ENCODE peak calls at places on chromosome 22, in six cellular contexts. O, H, Q, U, F and Z are unnamed samples. For H3K4me1, the result is how much of the 10 kb centered on the place peaks cover.

GRCh38 chr22:37624017-37624365 is 15.4 kb downstream of the GGA1 start:
- DNase-seq in O (no peak), H (no peak), Q (no peak), U (no peak), F (no peak), Z (peak)

GRCh38 chr22:38681784-38682335 is at the start of gene TOMM22:
- DNase-seq in O (peak), H (peak), Q (peak), U (peak), F (peak), Z (peak)

GRCh38 chr22:29004647-29005371 is 56.8 kb downstream of the C22orf31 start:
- DNase-seq in O (peak), H (no peak), Q (no peak), U (peak), F (no peak), Z (peak)

GRCh38 chr22:24926428-24926725 is 20.1 kb downstream of the LHFPL7 start:
- DNase-seq in O (no peak), H (no peak), Q (no peak), U (no peak), F (no peak), Z (no peak)

GRCh38 chr22:43101306-43101705 is 9.2 kb upstream of the BIK start:
- DNase-seq in O (peak), H (no peak), Q (no peak), U (no peak), F (peak), Z (no peak)

GRCh38 chr22:38866024-38866398 is 6.0 kb downstream of the CBX6 start:
- DNase-seq in O (peak), H (no peak), Q (no peak), U (no peak), F (no peak), Z (peak)

GRCh38 chr22:23404689-23405365 is 175.3 kb downstream of the IGLL1 start:
- DNase-seq in O (peak), H (no peak), Q (peak), U (peak), F (peak), Z (no peak)

GRCh38 chr22:39488563-39489083 is 13.5 kb upstream of the MIEF1 start:
- DNase-seq in O (no peak), H (no peak), Q (no peak), U (no peak), F (no peak), Z (no peak)

GRCh38 chr22:24011735-24012068 is 598 bp downstream of the CABIN1 start:
- DNase-seq in O (no peak), H (no peak), Q (no peak), U (no peak), F (no peak), Z (no peak)

GRCh38 chr22:44623771-44624510 is 78.1 kb upstream of the PRR5 start:
- DNase-seq in O (no peak), H (no peak), Q (peak), U (peak), F (peak), Z (peak)

GRCh38 chr22:39169797-39170466 is 17.5 kb upstream of the CBX7 start:
- DNase-seq in O (no peak), H (no peak), Q (no peak), U (no peak), F (no peak), Z (no peak)

DNA sequence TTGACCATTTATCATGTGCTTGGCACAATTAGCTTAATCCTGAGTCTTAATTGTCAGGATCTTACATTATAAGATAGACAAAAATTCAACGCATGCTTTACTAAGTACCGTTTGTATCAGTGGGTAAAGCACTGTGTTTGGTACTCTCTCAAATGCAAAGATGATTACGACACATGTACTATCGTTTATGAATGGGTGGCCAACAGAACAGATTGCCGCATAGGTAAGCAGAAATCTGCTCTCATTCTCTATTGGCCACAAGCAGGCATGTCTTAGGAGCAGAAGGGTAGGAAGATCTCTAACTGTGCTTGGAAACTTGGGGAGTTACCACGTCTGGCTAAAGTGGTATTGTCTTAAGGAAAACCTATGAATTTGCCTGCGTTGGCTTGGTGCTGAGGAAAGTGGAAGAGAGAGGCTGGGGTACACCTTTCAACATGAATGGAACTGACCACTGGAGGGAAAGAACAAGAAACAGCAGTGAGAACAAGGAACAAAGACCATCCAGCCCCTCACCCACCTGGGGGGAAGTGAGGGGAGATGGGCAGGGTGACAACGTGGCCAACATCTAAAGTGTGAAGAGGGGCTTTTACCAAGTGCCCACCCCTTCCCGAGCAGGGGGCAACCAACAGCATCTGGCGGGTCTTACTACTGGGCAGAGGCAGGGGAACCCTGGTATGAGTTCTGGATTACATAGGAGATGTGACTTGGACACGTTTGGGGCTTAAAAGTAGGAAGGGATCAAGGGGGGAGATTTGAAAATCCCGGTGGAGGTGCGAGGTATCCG is 1.0 kb upstream of the TUBA8 start:
- DNase-seq in O (no peak), H (no peak), Q (no peak), U (no peak), F (no peak), Z (no peak)
- H3K4me3 ChIP-seq in O (no peak), H (peak), Q (peak), U (no peak), F (no peak), Z (peak)

DNA sequence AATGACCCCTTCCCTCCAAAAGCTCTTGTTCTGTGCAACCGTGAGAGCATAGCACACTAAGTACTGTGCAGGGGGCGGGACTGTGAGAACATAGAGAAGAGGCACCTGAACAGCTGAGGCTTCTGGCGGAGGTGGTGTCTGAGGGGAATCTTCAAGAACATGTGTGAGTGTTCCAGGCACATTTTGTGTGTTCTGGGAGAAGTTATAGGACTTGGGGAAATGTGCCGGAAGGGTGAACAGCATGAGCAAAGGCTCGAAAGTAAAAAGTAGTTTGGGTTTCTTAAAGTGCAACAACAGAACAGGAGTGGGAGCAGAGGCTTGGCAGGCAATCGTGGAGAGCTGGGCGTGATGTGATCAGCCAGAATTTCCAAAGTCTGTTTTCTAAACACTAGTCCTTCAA is 12.4 kb upstream of the SYN3 start:
- DNase-seq in O (no peak), H (no peak), Q (no peak), U (no peak), F (no peak), Z (no peak)
- H3K4me1 ChIP-seq in O (under half), H (under half), Q (under half), U (under half), F (under half), Z (under half)

GRCh38 chr22:30294066-30294465 is 4.8 kb upstream of the CASTOR1 start:
- DNase-seq in O (no peak), H (no peak), Q (no peak), U (no peak), F (no peak), Z (no peak)

GRCh38 chr22:30295576-30295975 is 6.3 kb upstream of the CASTOR1 start:
- DNase-seq in O (no peak), H (no peak), Q (no peak), U (no peak), F (no peak), Z (no peak)

GRCh38 chr22:30296851-30297250 is 7.5 kb upstream of the CASTOR1 start:
- DNase-seq in O (no peak), H (no peak), Q (no peak), U (no peak), F (no peak), Z (no peak)

GRCh38 chr22:30296324-30296723 is 7.0 kb upstream of the CASTOR1 start:
- DNase-seq in O (no peak), H (no peak), Q (no peak), U (no peak), F (no peak), Z (no peak)

GRCh38 chr22:30294830-30295229 is 5.5 kb upstream of the CASTOR1 start:
- DNase-seq in O (no peak), H (no peak), Q (no peak), U (no peak), F (no peak), Z (no peak)
- H3K4me3 ChIP-seq in O (no peak), H (no peak), Q (no peak), U (no peak), F (no peak), Z (no peak)

GRCh38 chr22:49807780-49808708 is 19.6 kb downstream of the BRD1 start:
- DNase-seq in O (no peak), H (no peak), Q (no peak), U (no peak), F (peak), Z (peak)
- H3K4me1 ChIP-seq in O (under half), H (under half), Q (under half), U (under half), F (under half), Z (under half)

GRCh38 chr22:41561335-41561734 is 525 bp downstream of the CSDC2 start:
- DNase-seq in O (no peak), H (no peak), Q (no peak), U (no peak), F (no peak), Z (no peak)
- H3K4me3 ChIP-seq in O (peak), H (peak), Q (no peak), U (peak), F (no peak), Z (peak)

GRCh38 chr22:31625257-31625640 is 36.8 kb downstream of the PISD start:
- DNase-seq in O (no peak), H (no peak), Q (no peak), U (no peak), F (no peak), Z (no peak)

GRCh38 chr22:31628362-31628761 is 33.7 kb downstream of the PISD start:
- DNase-seq in O (no peak), H (no peak), Q (no peak), U (no peak), F (no peak), Z (peak)

GRCh38 chr22:31627223-31627731 is 34.7 kb downstream of the PISD start:
- DNase-seq in O (peak), H (no peak), Q (no peak), U (no peak), F (no peak), Z (no peak)

GRCh38 chr22:31625661-31626426 is 36.2 kb downstream of the PISD start:
- DNase-seq in O (peak), H (no peak), Q (no peak), U (peak), F (peak), Z (no peak)

GRCh38 chr22:31626427-31627150 is 35.4 kb downstream of the PISD start:
- DNase-seq in O (peak), H (no peak), Q (no peak), U (no peak), F (peak), Z (no peak)
- H3K4me1 ChIP-seq in O (under half), H (under half), Q (under half), U (under half), F (under half), Z (half or more)

DNA sequence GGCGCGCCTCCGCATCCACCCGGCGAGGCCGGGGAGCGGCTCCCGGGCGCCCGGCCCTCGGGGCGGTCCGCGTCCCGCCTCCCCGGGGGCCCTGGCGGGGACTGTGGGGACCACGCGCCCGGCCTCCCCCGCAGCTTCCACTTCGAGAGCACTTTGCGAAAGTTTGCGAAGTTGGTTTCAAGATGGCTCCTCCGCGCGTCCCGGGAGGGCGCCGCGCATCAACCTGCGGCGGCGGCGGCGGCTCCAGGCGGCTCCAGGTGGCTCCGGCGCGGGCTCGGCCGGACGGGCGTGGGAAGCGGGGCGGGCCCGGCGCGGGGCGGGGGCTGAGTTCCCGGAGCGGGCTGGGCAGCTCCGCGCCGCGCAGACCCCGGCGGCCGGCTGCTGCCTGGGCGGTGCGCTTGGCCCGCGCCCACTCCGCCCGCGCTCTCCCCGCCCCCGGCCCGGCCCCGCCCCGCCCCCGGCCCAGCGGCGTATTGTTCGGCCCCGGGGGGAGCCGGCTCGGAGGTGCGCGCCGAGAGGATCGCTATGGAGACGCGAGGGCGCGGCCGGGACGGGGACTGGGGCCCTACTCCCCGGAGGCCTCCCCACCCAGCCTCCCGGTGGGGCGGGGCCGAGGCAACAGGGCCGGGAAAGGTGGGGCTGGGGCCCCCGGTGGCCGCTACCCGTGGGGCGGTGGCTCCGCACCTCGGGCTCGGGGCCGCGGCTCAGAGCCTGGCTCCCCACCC is at the start of gene CELSR1:
- DNase-seq in O (no peak), H (no peak), Q (peak), U (peak), F (peak), Z (peak)
- H3K4me3 ChIP-seq in O (peak), H (peak), Q (peak), U (peak), F (peak), Z (peak)

GRCh38 chr22:27863001-27863400 is 56.1 kb downstream of the PITPNB start:
- DNase-seq in O (no peak), H (no peak), Q (no peak), U (no peak), F (no peak), Z (no peak)
- H3K4me1 ChIP-seq in O (under half), H (half or more), Q (under half), U (under half), F (under half), Z (half or more)

GRCh38 chr22:20099099-20099711 is 16.7 kb upstream of the RANBP1 start:
- DNase-seq in O (no peak), H (no peak), Q (no peak), U (no peak), F (no peak), Z (peak)

GRCh38 chr22:20105456-20106204 is 10.3 kb upstream of the RANBP1 start:
- DNase-seq in O (no peak), H (no peak), Q (no peak), U (no peak), F (no peak), Z (peak)

GRCh38 chr22:20102203-20102780 is 13.6 kb upstream of the RANBP1 start:
- DNase-seq in O (no peak), H (no peak), Q (no peak), U (no peak), F (no peak), Z (no peak)

GRCh38 chr22:20106205-20106848 is 9.6 kb upstream of the RANBP1 start:
- DNase-seq in O (no peak), H (no peak), Q (no peak), U (no peak), F (no peak), Z (peak)

DNA sequence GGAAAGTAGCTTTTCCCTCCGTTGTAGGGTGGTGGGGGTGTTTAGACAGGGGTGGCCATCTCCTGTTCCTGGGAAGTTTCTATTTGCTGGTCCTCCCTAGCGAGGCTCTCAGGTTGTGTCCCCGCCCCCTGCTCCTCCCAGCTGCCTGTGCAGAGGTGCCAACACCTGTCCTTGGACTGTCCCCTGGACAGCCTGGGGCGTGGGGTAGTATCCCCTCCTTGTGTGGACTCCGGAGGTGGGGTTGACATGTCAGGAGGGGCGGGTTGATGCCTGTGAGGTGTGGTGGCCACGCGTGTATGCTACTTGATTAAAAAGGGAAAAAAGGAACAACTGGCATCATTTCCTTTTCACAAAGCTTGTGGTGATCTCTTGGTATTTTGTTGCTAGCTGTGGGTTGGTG is 14.3 kb upstream of the RANBP1 start:
- DNase-seq in O (no peak), H (no peak), Q (no peak), U (no peak), F (no peak), Z (peak)
- H3K4me3 ChIP-seq in O (no peak), H (no peak), Q (no peak), U (no peak), F (no peak), Z (no peak)